ENCODE peak calls at places on chromosomes 11 and 22, in seven cellular contexts. Z is tibial nerve, S is astrocyte, Y is left ventricle myocardium inferior, H is ovary, P is SJCRH30, L is breast epithelium. Q is an unnamed sample.

GRCh38 chr22:43390166-43390565 is 21.6 kb upstream of the MPPED1 start:
- DNase-seq in Z (no peak), S (no peak), Y (no peak), H (no peak), P (no peak), L (no peak), Q (no peak)

GRCh38 chr22:37242395-37242918 is 1.6 kb downstream of the RAC2 start:
- DNase-seq in Z (no peak), S (no peak), Y (peak; percentile 55), H (peak; percentile 14), P (no peak), L (peak; percentile 39), Q (peak; percentile 76)

GRCh38 chr11:105334025-105334714 is 194.6 kb upstream of the CARD18 start:
- DNase-seq in Z (no peak), S (no peak), Y (no peak), H (no peak), P (peak; percentile 11), L (no peak), Q (no peak)

GRCh38 chr22:46993626-46994025 is 231.2 kb downstream of the TBC1D22A start:
- DNase-seq in Z (no peak), S (no peak), Y (no peak), H (peak; percentile 70), P (no peak), L (no peak), Q (no peak)

GRCh38 chr22:29344137-29344536 is 28.6 kb upstream of the RASL10A start:
- DNase-seq in Z (no peak), S (peak; percentile 97), Y (peak; percentile 78), H (no peak), P (peak; percentile 78), L (peak; percentile 55), Q (no peak)

GRCh38 chr11:67032830-67033555 is 10.1 kb downstream of the SYT12 start:
- DNase-seq in Z (no peak), S (peak; percentile 91), Y (no peak), H (no peak), P (no peak), L (peak; percentile 58), Q (no peak)

GRCh38 chr11:65663634-65664200 is 1.0 kb upstream of the RELA start:
- DNase-seq in Z (peak; percentile 61), S (peak; percentile 29), Y (peak; percentile 56), H (peak; percentile 80), P (no peak), L (no peak), Q (peak; percentile 26)

GRCh38 chr11:95341246-95341645 is 110.2 kb upstream of the SESN3 start:
- DNase-seq in Z (no peak), S (no peak), Y (no peak), H (peak; percentile 41), P (no peak), L (no peak), Q (no peak)

GRCh38 chr11:58652726-58653280 is 30.3 kb downstream of the CNTF start:
- DNase-seq in Z (no peak), S (no peak), Y (no peak), H (no peak), P (no peak), L (no peak), Q (no peak)

GRCh38 chr22:41757507-41757906 is 43.0 kb upstream of the CCDC134 start:
- DNase-seq in Z (no peak), S (no peak), Y (no peak), H (no peak), P (no peak), L (no peak), Q (no peak)

GRCh38 chr11:83938148-83938547 is 652.0 kb upstream of the CCDC90B start:
- DNase-seq in Z (no peak), S (no peak), Y (no peak), H (no peak), P (no peak), L (no peak), Q (no peak)

GRCh38 chr22:46027219-46028068 is 50.5 kb upstream of the WNT7B start:
- DNase-seq in Z (no peak), S (no peak), Y (peak; percentile 74), H (peak; percentile 85), P (no peak), L (no peak), Q (no peak)

GRCh38 chr22:20805972-20806471 is 32.1 kb downstream of the SERPIND1 start:
- DNase-seq in Z (no peak), S (no peak), Y (no peak), H (no peak), P (no peak), L (no peak), Q (no peak)

DNA sequence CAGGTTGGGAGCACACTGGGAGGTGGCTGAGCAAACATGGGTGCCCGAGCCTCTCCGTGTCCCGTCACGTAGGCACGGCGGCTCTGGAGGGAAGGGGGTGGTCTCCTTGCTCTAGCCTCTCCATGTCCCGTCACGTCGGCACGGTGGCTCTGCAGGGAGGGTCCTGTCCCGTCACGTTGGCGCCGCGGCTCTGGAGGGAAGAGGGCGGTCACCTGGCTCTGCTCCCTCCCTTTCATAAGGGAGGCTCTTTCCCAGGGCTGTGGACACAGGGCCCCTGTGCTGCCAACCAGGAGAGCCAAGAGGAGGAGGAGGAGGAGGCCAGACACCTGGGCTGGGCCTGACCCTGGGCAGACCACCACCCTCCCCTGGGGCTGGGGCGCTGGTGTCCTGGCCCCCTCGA is 1173.7 kb downstream of the BRD1 start:
- DNase-seq in Z (no peak), S (no peak), Y (no peak), H (no peak), P (no peak), L (no peak), Q (no peak)
- H3K9me3 ChIP-seq in Z (peaks cover 6% of the 10 kb centered on the region), S (no peaks in the 10 kb centered on the region), Y (peaks cover 7% of the 10 kb centered on the region), H (no peaks in the 10 kb centered on the region), P (no peaks in the 10 kb centered on the region), L (no peaks in the 10 kb centered on the region), Q (no peaks in the 10 kb centered on the region)

GRCh38 chr11:91407842-91408241 is 816.8 kb upstream of the FAT3 start:
- DNase-seq in Z (no peak), S (no peak), Y (no peak), H (no peak), P (no peak), L (no peak), Q (no peak)

GRCh38 chr11:91404344-91404743 is 820.3 kb upstream of the FAT3 start:
- DNase-seq in Z (no peak), S (no peak), Y (no peak), H (no peak), P (no peak), L (no peak), Q (no peak)

DNA sequence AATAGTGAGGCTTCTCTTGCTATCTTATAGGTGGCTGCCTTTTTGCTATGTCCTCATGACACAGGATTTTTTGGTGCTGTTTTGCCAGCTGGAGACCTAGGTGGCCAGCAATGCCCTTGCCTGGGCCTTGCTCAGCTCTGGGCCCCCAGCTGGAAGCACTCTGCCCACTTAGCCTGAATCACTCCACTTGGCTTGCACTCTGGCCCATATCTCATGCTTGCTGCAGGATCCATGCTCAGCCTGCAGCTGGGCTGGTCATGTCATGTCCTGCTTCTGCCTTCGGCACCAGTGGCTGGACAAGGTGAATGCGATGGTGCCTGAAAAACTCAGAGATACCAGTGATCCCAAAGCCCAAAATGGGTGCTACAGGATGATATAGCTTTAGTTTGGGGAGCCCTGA is 818.6 kb upstream of the FAT3 start:
- DNase-seq in Z (no peak), S (no peak), Y (no peak), H (no peak), P (no peak), L (no peak), Q (no peak)
- H3K9me3 ChIP-seq in Z (peaks cover 7% of the 10 kb centered on the region), S (no peaks in the 10 kb centered on the region), Y (peaks cover 10% of the 10 kb centered on the region), H (no peaks in the 10 kb centered on the region), P (no peaks in the 10 kb centered on the region), L (no peaks in the 10 kb centered on the region), Q (no peaks in the 10 kb centered on the region)

DNA sequence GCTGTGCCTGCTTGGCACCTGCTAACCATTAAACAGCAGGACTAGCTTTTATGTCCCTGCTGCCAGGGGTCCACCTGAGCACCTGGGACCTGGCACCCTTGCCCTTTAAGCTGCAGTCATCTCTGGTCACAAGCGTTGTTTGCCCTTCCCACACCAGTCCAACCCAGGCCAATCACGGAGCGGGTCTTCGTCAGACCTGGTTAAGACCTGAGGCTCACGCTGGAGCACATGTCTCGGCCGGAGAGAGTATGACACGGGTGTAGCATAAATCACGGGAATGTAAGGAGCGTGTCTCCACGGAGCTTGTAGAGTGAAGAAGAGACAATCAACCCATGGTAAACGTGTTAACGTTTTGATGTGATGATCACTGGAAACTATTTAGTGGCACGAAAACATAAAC is 847.3 kb downstream of the BRD1 start:
- DNase-seq in Z (no peak), S (no peak), Y (no peak), H (no peak), P (no peak), L (no peak), Q (no peak)
- H3K9me3 ChIP-seq in Z (peaks cover 3% of the 10 kb centered on the region), S (peaks cover 9% of the 10 kb centered on the region), Y (peaks cover 6% of the 10 kb centered on the region), H (no peaks in the 10 kb centered on the region), P (no peaks in the 10 kb centered on the region), L (no peaks in the 10 kb centered on the region), Q (no peaks in the 10 kb centered on the region)

GRCh38 chr22:49461674-49462073 is 366.0 kb downstream of the BRD1 start:
- DNase-seq in Z (no peak), S (no peak), Y (no peak), H (no peak), P (no peak), L (no peak), Q (no peak)
- H3K9me3 ChIP-seq in Z (no peaks in the 10 kb centered on the region), S (peaks cover 19% of the 10 kb centered on the region), Y (no peaks in the 10 kb centered on the region), H (no peaks in the 10 kb centered on the region), P (no peaks in the 10 kb centered on the region), L (no peaks in the 10 kb centered on the region), Q (no peaks in the 10 kb centered on the region)

GRCh38 chr22:35630891-35631290 is 13.8 kb upstream of the MB start:
- DNase-seq in Z (no peak), S (no peak), Y (no peak), H (no peak), P (no peak), L (no peak), Q (no peak)

GRCh38 chr22:35632902-35633301 is 15.3 kb upstream of the APOL6 start:
- DNase-seq in Z (no peak), S (no peak), Y (no peak), H (no peak), P (no peak), L (no peak), Q (no peak)

GRCh38 chr22:35630387-35630793 is 13.3 kb upstream of the MB start:
- DNase-seq in Z (no peak), S (peak; percentile 54), Y (no peak), H (no peak), P (peak; percentile 29), L (no peak), Q (no peak)

GRCh38 chr22:35633520-35633919 is 14.7 kb upstream of the APOL6 start:
- DNase-seq in Z (no peak), S (no peak), Y (no peak), H (no peak), P (no peak), L (no peak), Q (no peak)

GRCh38 chr22:35631597-35631996 is 14.5 kb upstream of the MB start:
- DNase-seq in Z (no peak), S (no peak), Y (no peak), H (no peak), P (peak; percentile 36), L (no peak), Q (peak; percentile 21)
- H3K9me3 ChIP-seq in Z (no peaks in the 10 kb centered on the region), S (no peaks in the 10 kb centered on the region), Y (no peaks in the 10 kb centered on the region), H (no peaks in the 10 kb centered on the region), P (peaks cover 4% of the 10 kb centered on the region), L (no peaks in the 10 kb centered on the region), Q (no peaks in the 10 kb centered on the region)

Q was measured in T-helper 17 cell.